ENCODE peak calls at places on chromosomes 13 and 19, in nine cellular contexts. L, A, Z, I, O, X, B, N and D are unnamed samples.

GRCh38 chr19:49884109-49884508 is 6.6 kb downstream of the TBC1D17 start:
- DNase-seq in I (no peak), O (no peak), L (no peak), A (no peak), B (no peak), X (no peak), N (no peak), Z (no peak), D (no peak)

GRCh38 chr13:75544681-75545333 is 4.8 kb upstream of the UCHL3 start:
- DNase-seq in L (peak), Z (no peak), B (no peak), O (no peak), X (peak), I (peak), A (no peak), N (no peak), D (no peak)

GRCh38 chr13:60369242-60369641 is 27.8 kb upstream of the TDRD3 start:
- DNase-seq in Z (no peak), A (peak), I (no peak), O (no peak), L (no peak), B (no peak), N (no peak), X (no peak), D (no peak)

GRCh38 chr19:34217952-34218817 is 36.2 kb upstream of the GARRE1 start:
- DNase-seq in L (peak), A (no peak), B (peak), O (no peak), Z (no peak), I (peak), X (peak), N (no peak), D (no peak)

GRCh38 chr19:2976609-2977000 is 759 bp upstream of the TLE6 start:
- DNase-seq in O (no peak), N (no peak), A (no peak), B (no peak), L (no peak), Z (no peak), X (no peak), I (no peak), D (no peak)

GRCh38 chr13:94214979-94215378 is 264.5 kb downstream of the DCT start:
- DNase-seq in I (no peak), N (no peak), Z (no peak), B (no peak), O (no peak), A (no peak), L (no peak), X (no peak), D (no peak)

GRCh38 chr13:33409673-33410072 is 124.1 kb upstream of the STARD13 start:
- DNase-seq in O (no peak), X (no peak), B (no peak), A (no peak), Z (no peak), N (no peak), I (no peak), L (no peak), D (no peak)

GRCh38 chr13:26601669-26602068 is 44.2 kb downstream of the WASF3 start:
- DNase-seq in O (no peak), L (no peak), Z (no peak), A (no peak), N (peak), X (peak), I (peak), B (no peak), D (no peak)

GRCh38 chr19:56086671-56087430 is 34.2 kb downstream of the ZNF787 start:
- DNase-seq in X (no peak), A (no peak), L (no peak), N (no peak), Z (no peak), B (no peak), O (no peak), I (no peak), D (no peak)

GRCh38 chr13:108269601-108270328 is at the start of gene TNFSF13B:
- DNase-seq in I (no peak), Z (no peak), O (no peak), L (no peak), X (peak), A (no peak), B (peak), N (peak), D (peak)

GRCh38 chr19:3458595-3459284 is 21.6 kb downstream of the SMIM24 start:
- DNase-seq in B (no peak), I (no peak), Z (no peak), N (no peak), L (no peak), O (no peak), X (peak), A (no peak), D (peak)

GRCh38 chr13:25037057-25037813 is 58.7 kb upstream of the PABPC3 start:
- DNase-seq in O (peak), L (peak), X (peak), A (no peak), B (no peak), N (peak), Z (peak), I (peak), D (peak)

GRCh38 chr13:28022848-28023518 is 34.5 kb upstream of the URAD start:
- DNase-seq in I (peak), L (no peak), A (no peak), N (no peak), O (no peak), Z (no peak), B (no peak), X (no peak), D (no peak)

GRCh38 chr13:51832471-51833152 is 12.4 kb downstream of the TMEM272 start:
- DNase-seq in B (peak), Z (no peak), I (no peak), X (peak), N (peak), O (no peak), L (no peak), A (peak), D (no peak)

GRCh38 chr19:50344661-50345318 is 15.6 kb upstream of the KCNC3 start:
- DNase-seq in I (no peak), B (no peak), L (no peak), N (peak), O (no peak), X (no peak), Z (no peak), A (no peak), D (no peak)

GRCh38 chr19:45439569-45440258 is 16.0 kb upstream of the ERCC1 start:
- DNase-seq in Z (peak), B (peak), L (no peak), N (peak), O (peak), A (peak), I (peak), X (peak), D (peak)

GRCh38 chr13:103692442-103692841 is 626.2 kb upstream of the SLC10A2 start:
- DNase-seq in I (no peak), X (no peak), O (no peak), N (no peak), A (no peak), L (no peak), B (no peak), Z (no peak), D (no peak)

GRCh38 chr13:105127732-105128131 is 1407.7 kb downstream of the EFNB2 start:
- DNase-seq in B (no peak), I (no peak), N (no peak), O (no peak), L (no peak), X (no peak), Z (no peak), A (no peak), D (no peak)

GRCh38 chr13:70634893-70635292 is 526.6 kb upstream of the KLHL1 start:
- DNase-seq in A (no peak), O (no peak), B (no peak), L (no peak), I (no peak), N (no peak), Z (no peak), X (no peak), D (no peak)

GRCh38 chr13:71374471-71375041 is 492.4 kb downstream of the DACH1 start:
- DNase-seq in O (no peak), A (no peak), N (no peak), X (peak), I (no peak), L (no peak), B (no peak), Z (no peak), D (no peak)

GRCh38 chr13:105462981-105463380 is 1072.5 kb downstream of the EFNB2 start:
- DNase-seq in Z (no peak), I (peak), N (no peak), A (no peak), O (no peak), L (no peak), X (peak), B (no peak), D (no peak)

GRCh38 chr19:8569066-8569761 is 8.0 kb downstream of the MYO1F start:
- DNase-seq in O (no peak), A (peak), Z (peak), B (peak), X (peak), N (no peak), I (peak), L (peak), D (no peak)

GRCh38 chr19:30450101-30450500 is 77.9 kb downstream of the ZNF536 start:
- DNase-seq in X (peak), L (no peak), O (peak), N (no peak), Z (no peak), B (no peak), A (no peak), I (peak), D (peak)

GRCh38 chr13:112455476-112456059 is 79.4 kb downstream of the SPACA7 start:
- DNase-seq in I (no peak), O (no peak), Z (peak), N (no peak), B (no peak), X (no peak), L (no peak), A (no peak), D (no peak)

GRCh38 chr19:16078759-16079707 is 2.7 kb downstream of the TPM4 start:
- DNase-seq in L (peak), I (peak), X (peak), B (peak), Z (peak), N (peak), O (no peak), A (no peak), D (no peak)

GRCh38 chr19:29702161-29702957 is 12.7 kb downstream of the C19orf12 start:
- DNase-seq in X (no peak), A (no peak), Z (no peak), O (no peak), B (no peak), L (no peak), I (no peak), N (no peak), D (peak)

GRCh38 chr13:32443111-32443510 is 15.2 kb upstream of the N4BP2L1 start:
- DNase-seq in O (no peak), I (no peak), B (no peak), X (peak), Z (no peak), N (peak), A (peak), L (no peak), D (no peak)

GRCh38 chr13:88303157-88303556 is 632.0 kb downstream of the SLITRK5 start:
- DNase-seq in B (no peak), O (no peak), I (no peak), Z (no peak), A (no peak), N (no peak), L (no peak), X (no peak), D (no peak)

GRCh38 chr19:35949131-35949530 is 13.0 kb downstream of the LRFN3 start:
- DNase-seq in A (peak), Z (no peak), I (no peak), O (no peak), X (no peak), B (no peak), N (no peak), L (no peak), D (no peak)

GRCh38 chr19:38210458-38210987 is 13.5 kb downstream of the DPF1 start:
- DNase-seq in B (no peak), O (peak), X (peak), L (no peak), A (no peak), Z (no peak), I (no peak), N (no peak), D (peak)

GRCh38 chr19:13783565-13784500 is 9.6 kb downstream of the C19orf53 start:
- DNase-seq in X (no peak), L (no peak), A (no peak), N (peak), B (no peak), O (no peak), I (no peak), Z (no peak), D (no peak)

GRCh38 chr19:13778847-13779246 is 4.6 kb downstream of the C19orf53 start:
- DNase-seq in L (no peak), X (no peak), N (no peak), O (no peak), B (no peak), I (no peak), Z (no peak), A (no peak), D (no peak)

GRCh38 chr19:13782537-13782936 is 8.3 kb downstream of the C19orf53 start:
- DNase-seq in L (no peak), N (no peak), A (no peak), B (no peak), O (no peak), I (peak), Z (no peak), X (no peak), D (no peak)

GRCh38 chr19:13778398-13778797 is 4.1 kb downstream of the C19orf53 start:
- DNase-seq in B (no peak), L (no peak), I (no peak), Z (no peak), N (no peak), A (no peak), O (no peak), X (no peak), D (no peak)

DNA sequence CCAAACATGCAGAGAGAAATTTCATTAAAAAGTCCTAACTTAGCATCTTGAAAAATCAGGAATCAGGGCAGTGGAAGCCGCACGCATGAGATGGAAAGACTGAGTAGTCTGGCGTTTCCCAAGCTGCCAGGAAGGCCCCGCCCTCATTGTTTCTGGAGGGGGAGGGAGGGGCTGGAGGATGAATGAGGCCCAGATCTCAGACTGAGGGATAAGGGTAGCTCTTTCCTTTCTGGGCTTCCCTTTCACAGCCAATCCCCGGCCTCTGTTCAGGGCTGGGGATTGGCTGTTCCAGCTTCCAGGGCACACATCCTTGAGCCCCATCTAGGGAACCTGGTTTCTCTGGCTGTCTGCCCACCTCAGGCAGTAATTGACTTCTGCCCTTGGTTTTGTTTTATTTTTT is 7.3 kb downstream of the C19orf53 start:
- DNase-seq in A (no peak), L (no peak), B (no peak), O (no peak), I (peak), N (no peak), X (peak), Z (peak), D (no peak)
- H3K27ac ChIP-seq in A (no peak), L (no peak), B (no peak), O (no peak), I (peak), N (no peak), X (peak), Z (no peak), D (no peak)

GRCh38 chr13:97945342-97945741 is 8.1 kb upstream of the IPO5 start:
- DNase-seq in B (no peak), L (no peak), A (no peak), Z (no peak), O (no peak), N (no peak), I (peak), X (no peak), D (no peak)
- H3K27ac ChIP-seq in B (no peak), L (peak), A (no peak), Z (no peak), O (no peak), N (no peak), I (peak), X (no peak), D (no peak)

GRCh38 chr19:41305923-41306322 is 4.0 kb upstream of the CCDC97 start:
- DNase-seq in Z (no peak), L (no peak), O (no peak), N (no peak), X (no peak), B (no peak), A (no peak), I (no peak), D (no peak)
- H3K27ac ChIP-seq in Z (no peak), L (peak), O (no peak), N (no peak), X (no peak), B (peak), A (no peak), I (no peak), D (no peak)

DNA sequence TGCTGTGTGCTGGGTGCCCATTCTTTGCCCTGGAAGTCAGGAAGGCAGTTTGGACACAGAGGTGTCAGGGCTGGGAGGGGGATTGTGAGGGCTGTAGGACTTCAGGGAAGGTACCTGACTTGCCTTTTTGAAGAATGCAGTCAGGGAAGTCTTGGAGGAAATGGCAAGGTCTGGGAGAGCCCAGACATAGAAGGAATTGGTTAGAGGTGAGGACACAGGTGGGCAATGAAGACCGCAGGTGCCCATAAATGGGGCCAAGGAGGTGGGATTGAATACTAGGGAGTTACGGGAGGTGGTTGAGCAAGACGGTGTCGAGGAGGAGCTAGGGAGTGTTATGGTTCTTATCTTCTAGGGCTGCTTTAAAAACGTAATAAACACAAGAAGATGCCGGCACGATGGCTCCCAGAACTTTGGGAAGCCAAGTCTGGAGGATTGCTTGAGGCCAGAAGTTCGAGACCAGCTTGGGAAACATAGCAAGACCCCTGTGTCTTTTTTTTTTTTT is 1.4 kb upstream of the DDA1 start:
- DNase-seq in X (no peak), L (no peak), O (no peak), N (no peak), A (no peak), I (no peak), Z (no peak), B (no peak), D (no peak)
- H3K27ac ChIP-seq in X (no peak), L (no peak), O (no peak), N (peak), A (no peak), I (no peak), Z (no peak), B (no peak), D (no peak)